ENCODE peak calls at places on chromosomes 13 and 19, in five cellular contexts. One of them, this sample, is unnamed.
A peak's percentile ranks its signal among the peaks of the same experiment; 100 is the strongest.

GRCh38 chr13:28582225-28582891 is 76.6 kb upstream of the POMP start:
- DNase-seq in lower lobe of right lung: no peak
- DNase-seq in testis: no peak
- DNase-seq in WERI-Rb-1: no peak
- DNase-seq in naive thymus-derived CD4-positive, alpha-beta T cell: no peak
- DNase-seq in this sample: no peak

GRCh38 chr13:99496322-99497142 is 4.7 kb upstream of the TM9SF2 start:
- DNase-seq in WERI-Rb-1: no peak
- DNase-seq in testis: peak; percentile 94
- DNase-seq in lower lobe of right lung: peak; percentile 61
- DNase-seq in naive thymus-derived CD4-positive, alpha-beta T cell: peak; percentile 84
- DNase-seq in this sample: peak; percentile 76

GRCh38 chr19:610071-610800 is 20.6 kb downstream of the HCN2 start:
- DNase-seq in naive thymus-derived CD4-positive, alpha-beta T cell: no peak
- DNase-seq in testis: peak; percentile 44
- DNase-seq in WERI-Rb-1: no peak
- DNase-seq in lower lobe of right lung: no peak
- DNase-seq in this sample: peak; percentile 52

GRCh38 chr13:112756967-112757758 is 67.3 kb downstream of the ATP11A start:
- DNase-seq in WERI-Rb-1: no peak
- DNase-seq in lower lobe of right lung: no peak
- DNase-seq in naive thymus-derived CD4-positive, alpha-beta T cell: no peak
- DNase-seq in testis: peak; percentile 57
- DNase-seq in this sample: no peak

GRCh38 chr19:40272261-40272660 is 12.9 kb downstream of the AKT2 start:
- DNase-seq in lower lobe of right lung: no peak
- DNase-seq in WERI-Rb-1: no peak
- DNase-seq in naive thymus-derived CD4-positive, alpha-beta T cell: no peak
- DNase-seq in testis: no peak
- DNase-seq in this sample: no peak

GRCh38 chr19:12314553-12314952 is 18.9 kb downstream of the ZNF563 start:
- DNase-seq in WERI-Rb-1: no peak
- DNase-seq in naive thymus-derived CD4-positive, alpha-beta T cell: no peak
- DNase-seq in testis: no peak
- DNase-seq in lower lobe of right lung: no peak
- DNase-seq in this sample: no peak

GRCh38 chr19:45160870-45161714 is at the start of gene NKPD1:
- DNase-seq in testis: no peak
- DNase-seq in naive thymus-derived CD4-positive, alpha-beta T cell: no peak
- DNase-seq in lower lobe of right lung: peak; percentile 71
- DNase-seq in WERI-Rb-1: peak; percentile 76
- DNase-seq in this sample: peak; percentile 71

GRCh38 chr13:98496239-98496668 is 80.7 kb downstream of the STK24 start:
- DNase-seq in WERI-Rb-1: no peak
- DNase-seq in testis: no peak
- DNase-seq in lower lobe of right lung: no peak
- DNase-seq in naive thymus-derived CD4-positive, alpha-beta T cell: no peak
- DNase-seq in this sample: peak; percentile 45

GRCh38 chr13:24152292-24153214 is 8.0 kb upstream of the SPATA13 start:
- DNase-seq in WERI-Rb-1: no peak
- DNase-seq in testis: no peak
- DNase-seq in naive thymus-derived CD4-positive, alpha-beta T cell: no peak
- DNase-seq in lower lobe of right lung: no peak
- DNase-seq in this sample: no peak

GRCh38 chr19:49427855-49428546 is 2.8 kb downstream of the GFY start:
- DNase-seq in naive thymus-derived CD4-positive, alpha-beta T cell: no peak
- DNase-seq in lower lobe of right lung: no peak
- DNase-seq in testis: no peak
- DNase-seq in WERI-Rb-1: peak; percentile 85
- DNase-seq in this sample: no peak

GRCh38 chr13:32821149-32821688 is 195.0 kb upstream of the KL start:
- DNase-seq in testis: no peak
- DNase-seq in naive thymus-derived CD4-positive, alpha-beta T cell: no peak
- DNase-seq in lower lobe of right lung: no peak
- DNase-seq in WERI-Rb-1: no peak
- DNase-seq in this sample: no peak

GRCh38 chr19:2333807-2334211 is 5.3 kb downstream of the SPPL2B start:
- DNase-seq in naive thymus-derived CD4-positive, alpha-beta T cell: no peak
- DNase-seq in WERI-Rb-1: peak; percentile 43
- DNase-seq in testis: no peak
- DNase-seq in lower lobe of right lung: no peak
- DNase-seq in this sample: no peak

GRCh38 chr19:3945838-3946237 is 13.0 kb downstream of the NMRK2 start:
- DNase-seq in testis: no peak
- DNase-seq in lower lobe of right lung: no peak
- DNase-seq in naive thymus-derived CD4-positive, alpha-beta T cell: no peak
- DNase-seq in WERI-Rb-1: no peak
- DNase-seq in this sample: no peak

GRCh38 chr13:24709186-24709913 is 29.1 kb downstream of the ATP12A start:
- DNase-seq in naive thymus-derived CD4-positive, alpha-beta T cell: peak; percentile 82
- DNase-seq in WERI-Rb-1: no peak
- DNase-seq in lower lobe of right lung: no peak
- DNase-seq in testis: no peak
- DNase-seq in this sample: peak; percentile 20

GRCh38 chr13:72258340-72258981 is 391.5 kb upstream of the DACH1 start:
- DNase-seq in WERI-Rb-1: no peak
- DNase-seq in naive thymus-derived CD4-positive, alpha-beta T cell: no peak
- DNase-seq in lower lobe of right lung: no peak
- DNase-seq in testis: peak; percentile 14
- DNase-seq in this sample: no peak

GRCh38 chr19:32652893-32653625 is 21.9 kb downstream of the ANKRD27 start:
- DNase-seq in WERI-Rb-1: no peak
- DNase-seq in lower lobe of right lung: peak; percentile 79
- DNase-seq in naive thymus-derived CD4-positive, alpha-beta T cell: no peak
- DNase-seq in testis: peak; percentile 77
- DNase-seq in this sample: peak; percentile 66

GRCh38 chr19:3625996-3626472 is 556 bp downstream of the CACTIN start:
- DNase-seq in WERI-Rb-1: no peak
- DNase-seq in naive thymus-derived CD4-positive, alpha-beta T cell: no peak
- DNase-seq in lower lobe of right lung: no peak
- DNase-seq in testis: no peak
- DNase-seq in this sample: no peak

GRCh38 chr13:40178130-40178529 is 488.3 kb downstream of the FOXO1 start:
- DNase-seq in naive thymus-derived CD4-positive, alpha-beta T cell: peak; percentile 24
- DNase-seq in testis: no peak
- DNase-seq in WERI-Rb-1: no peak
- DNase-seq in lower lobe of right lung: no peak
- DNase-seq in this sample: no peak

GRCh38 chr13:110297011-110297410 is 9.9 kb downstream of the COL4A1 start:
- DNase-seq in testis: no peak
- DNase-seq in WERI-Rb-1: no peak
- DNase-seq in lower lobe of right lung: no peak
- DNase-seq in naive thymus-derived CD4-positive, alpha-beta T cell: no peak
- DNase-seq in this sample: no peak

GRCh38 chr13:59931621-59932020 is 232.1 kb downstream of the DIAPH3 start:
- DNase-seq in naive thymus-derived CD4-positive, alpha-beta T cell: no peak
- DNase-seq in WERI-Rb-1: no peak
- DNase-seq in lower lobe of right lung: no peak
- DNase-seq in testis: no peak
- DNase-seq in this sample: no peak

GRCh38 chr19:10471909-10472308 is 31.2 kb downstream of the KEAP1 start:
- DNase-seq in lower lobe of right lung: no peak
- DNase-seq in WERI-Rb-1: no peak
- DNase-seq in naive thymus-derived CD4-positive, alpha-beta T cell: peak; percentile 18
- DNase-seq in testis: no peak
- DNase-seq in this sample: no peak

GRCh38 chr19:7742991-7743390 is 4.3 kb downstream of the CD209 start:
- DNase-seq in naive thymus-derived CD4-positive, alpha-beta T cell: no peak
- DNase-seq in testis: no peak
- DNase-seq in lower lobe of right lung: no peak
- DNase-seq in WERI-Rb-1: no peak
- DNase-seq in this sample: no peak

GRCh38 chr13:102677122-102677521 is 17.7 kb downstream of the METTL21C start:
- DNase-seq in WERI-Rb-1: no peak
- DNase-seq in naive thymus-derived CD4-positive, alpha-beta T cell: no peak
- DNase-seq in lower lobe of right lung: no peak
- DNase-seq in testis: no peak
- DNase-seq in this sample: no peak

GRCh38 chr13:43786766-43787517 is at the start of gene ENOX1:
- DNase-seq in lower lobe of right lung: peak; percentile 46
- DNase-seq in testis: peak; percentile 84
- DNase-seq in naive thymus-derived CD4-positive, alpha-beta T cell: no peak
- DNase-seq in WERI-Rb-1: peak; percentile 68
- DNase-seq in this sample: peak; percentile 38

GRCh38 chr19:4575978-4576933 is 16.8 kb upstream of the SEMA6B start:
- DNase-seq in lower lobe of right lung: no peak
- DNase-seq in testis: peak; percentile 73
- DNase-seq in WERI-Rb-1: peak; percentile 79
- DNase-seq in naive thymus-derived CD4-positive, alpha-beta T cell: peak; percentile 45
- DNase-seq in this sample: peak; percentile 68

GRCh38 chr13:66714795-66715194 is 515.3 kb downstream of the PCDH9 start:
- DNase-seq in WERI-Rb-1: no peak
- DNase-seq in naive thymus-derived CD4-positive, alpha-beta T cell: no peak
- DNase-seq in lower lobe of right lung: no peak
- DNase-seq in testis: no peak
- DNase-seq in this sample: no peak

GRCh38 chr19:31140717-31141116 is 208.5 kb downstream of the TSHZ3 start:
- DNase-seq in WERI-Rb-1: no peak
- DNase-seq in naive thymus-derived CD4-positive, alpha-beta T cell: no peak
- DNase-seq in lower lobe of right lung: no peak
- DNase-seq in testis: no peak
- DNase-seq in this sample: no peak

GRCh38 chr13:49784886-49785570 is 7.5 kb downstream of the KPNA3 start:
- DNase-seq in naive thymus-derived CD4-positive, alpha-beta T cell: no peak
- DNase-seq in lower lobe of right lung: no peak
- DNase-seq in WERI-Rb-1: peak; percentile 57
- DNase-seq in testis: no peak
- DNase-seq in this sample: no peak

GRCh38 chr13:73937420-73937819 is 196.8 kb downstream of the KLF12 start:
- DNase-seq in testis: no peak
- DNase-seq in naive thymus-derived CD4-positive, alpha-beta T cell: no peak
- DNase-seq in lower lobe of right lung: no peak
- DNase-seq in WERI-Rb-1: no peak
- DNase-seq in this sample: no peak

GRCh38 chr13:107650081-107650701 is 565.1 kb downstream of the LIG4 start:
- DNase-seq in testis: peak; percentile 78
- DNase-seq in lower lobe of right lung: peak; percentile 52
- DNase-seq in naive thymus-derived CD4-positive, alpha-beta T cell: no peak
- DNase-seq in WERI-Rb-1: peak; percentile 87
- DNase-seq in this sample: peak; percentile 13

GRCh38 chr13:19836472-19836871 is 27.0 kb downstream of the ZMYM5 start:
- DNase-seq in WERI-Rb-1: no peak
- DNase-seq in testis: no peak
- DNase-seq in naive thymus-derived CD4-positive, alpha-beta T cell: no peak
- DNase-seq in lower lobe of right lung: no peak
- DNase-seq in this sample: no peak

DNA sequence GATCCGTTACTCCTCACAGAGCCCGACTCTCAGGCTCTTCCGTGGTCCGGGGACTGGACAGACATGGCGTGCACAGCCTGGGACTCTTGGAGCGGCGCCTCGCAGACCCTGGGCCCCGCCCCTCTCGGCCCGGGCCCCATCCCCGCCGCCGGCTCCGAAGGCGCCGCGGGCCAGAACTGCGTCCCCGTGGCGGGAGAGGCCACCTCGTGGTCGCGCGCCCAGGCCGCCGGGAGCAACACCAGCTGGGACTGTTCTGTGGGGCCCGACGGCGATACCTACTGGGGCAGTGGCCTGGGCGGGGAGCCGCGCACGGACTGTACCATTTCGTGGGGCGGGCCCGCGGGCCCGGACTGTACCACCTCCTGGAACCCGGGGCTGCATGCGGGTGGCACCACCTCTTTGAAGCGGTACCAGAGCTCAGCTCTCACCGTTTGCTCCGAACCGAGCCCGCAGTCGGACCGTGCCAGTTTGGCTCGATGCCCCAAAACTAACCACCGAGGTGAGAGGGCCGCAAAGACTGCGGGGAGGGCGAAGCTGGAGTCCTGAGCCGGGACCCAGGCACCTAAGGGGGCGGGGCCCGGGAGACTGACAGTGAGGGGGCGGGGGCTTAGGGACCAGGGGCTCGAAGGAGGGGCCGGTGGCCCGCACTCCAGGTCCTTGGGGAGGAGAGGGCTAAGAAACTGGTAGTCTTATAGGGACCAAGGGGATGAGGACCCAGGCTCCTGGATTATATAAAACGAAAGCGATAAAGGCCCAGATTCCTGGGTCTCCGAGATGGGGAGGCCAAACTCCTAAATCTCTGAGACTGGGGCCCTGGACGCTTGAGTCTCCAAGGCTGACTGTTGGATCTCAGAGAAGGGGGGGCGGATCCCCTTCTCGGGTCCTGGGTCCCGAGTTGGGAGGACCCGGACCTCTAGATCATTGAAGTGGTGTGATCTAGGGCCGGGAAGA is 2.0 kb downstream of the ETV2 start:
- DNase-seq in WERI-Rb-1: peak; percentile 92
- DNase-seq in testis: peak; percentile 83
- DNase-seq in naive thymus-derived CD4-positive, alpha-beta T cell: peak; percentile 83
- DNase-seq in lower lobe of right lung: peak; percentile 92
- DNase-seq in this sample: peak; percentile 91
- H3K4me3 ChIP-seq in WERI-Rb-1: peak overlapping the region; percentile 62
- H3K4me3 ChIP-seq in testis: peak overlapping the region; percentile 61
- H3K4me3 ChIP-seq in naive thymus-derived CD4-positive, alpha-beta T cell: peak overlapping the region; percentile 96
- H3K4me3 ChIP-seq in lower lobe of right lung: peak overlapping the region; percentile 85
- H3K4me3 ChIP-seq in this sample: peak overlapping the region; percentile 70

GRCh38 chr19:17471410-17472125 is 1.2 kb downstream of the SLC27A1 start:
- DNase-seq in testis: no peak
- DNase-seq in WERI-Rb-1: no peak
- DNase-seq in naive thymus-derived CD4-positive, alpha-beta T cell: no peak
- DNase-seq in lower lobe of right lung: no peak
- DNase-seq in this sample: no peak
- H3K27ac ChIP-seq in testis: peak overlapping the region; percentile 89
- H3K27ac ChIP-seq in WERI-Rb-1: no peak overlapping the region
- H3K27ac ChIP-seq in naive thymus-derived CD4-positive, alpha-beta T cell: peak overlapping the region; percentile 77
- H3K27ac ChIP-seq in lower lobe of right lung: no peak overlapping the region
- H3K27ac ChIP-seq in this sample: peak overlapping the region; percentile 88

GRCh38 chr19:15782211-15782610 is 5.2 kb upstream of the OR10H5 start:
- DNase-seq in naive thymus-derived CD4-positive, alpha-beta T cell: no peak
- DNase-seq in WERI-Rb-1: no peak
- DNase-seq in testis: no peak
- DNase-seq in lower lobe of right lung: no peak
- DNase-seq in this sample: no peak
- H3K9me3 ChIP-seq in naive thymus-derived CD4-positive, alpha-beta T cell: no peaks in the 10 kb centered on the region
- H3K9me3 ChIP-seq in WERI-Rb-1: no peaks in the 10 kb centered on the region
- H3K9me3 ChIP-seq in testis: no peaks in the 10 kb centered on the region
- H3K9me3 ChIP-seq in lower lobe of right lung: no peaks in the 10 kb centered on the region
- H3K9me3 ChIP-seq in this sample: no peaks in the 10 kb centered on the region

DNA sequence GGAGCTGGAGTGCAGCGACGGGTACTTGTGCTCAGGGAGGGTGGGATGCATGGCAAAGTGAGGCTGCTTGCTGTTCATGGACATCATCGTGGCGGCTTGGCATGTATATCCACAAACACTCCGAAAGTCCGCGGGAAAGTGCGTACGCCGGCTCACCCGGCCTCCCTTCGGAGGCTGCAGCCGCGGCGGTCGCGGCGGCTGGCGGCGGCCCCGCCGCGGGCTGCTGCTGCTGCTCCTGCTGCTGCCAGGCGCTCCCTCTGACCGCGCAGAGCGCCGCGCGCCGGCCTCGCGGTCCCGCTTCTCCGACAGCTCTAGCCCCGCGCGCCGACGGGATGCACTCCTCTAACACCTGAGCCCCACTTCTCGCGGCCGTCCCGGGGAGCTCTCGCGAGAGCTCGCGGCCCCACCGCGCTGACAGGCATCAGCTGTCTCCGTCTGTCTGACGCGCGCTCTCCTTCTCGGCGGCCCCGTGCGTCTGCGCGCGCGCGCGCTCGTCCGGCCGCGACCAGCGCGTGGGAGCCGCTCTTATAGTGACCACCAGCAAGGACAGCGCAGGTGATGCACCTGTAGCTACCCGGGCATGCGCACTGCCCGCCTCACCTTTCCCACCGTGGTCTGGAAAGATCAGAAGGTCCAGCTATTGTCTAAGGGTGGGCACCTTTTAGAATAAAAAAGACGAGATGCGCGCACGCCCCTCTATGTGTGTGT is at the start of gene POU4F1:
- DNase-seq in lower lobe of right lung: peak; percentile 55
- DNase-seq in naive thymus-derived CD4-positive, alpha-beta T cell: peak; percentile 44
- DNase-seq in testis: peak; percentile 88
- DNase-seq in WERI-Rb-1: peak; percentile 88
- DNase-seq in this sample: peak; percentile 69
- H3K4me3 ChIP-seq in lower lobe of right lung: peak within 1 kb of the TSS; percentile 43
- H3K4me3 ChIP-seq in naive thymus-derived CD4-positive, alpha-beta T cell: peak within 1 kb of the TSS; percentile 43
- H3K4me3 ChIP-seq in testis: peak within 1 kb of the TSS; percentile 42
- H3K4me3 ChIP-seq in WERI-Rb-1: peak within 1 kb of the TSS; percentile 73
- H3K4me3 ChIP-seq in this sample: no peak within 1 kb of the TSS

This sample was measured in transverse colon.